ENCODE peak calls at places on chromosomes 4 and X, in ten cellular contexts. M is activated T-helper 1 cell treated with anti-CD3 and anti-CD28 coated beads, Interleukin-2, amount 50 U/mL, for 16 hours; F is NCI-H2029; C is stimulated activated CD4-positive, alpha-beta T cell treated with anti-CD3 and anti-CD28 coated beads, Interleukin-2, amount 100 ng/mL, for 24 hours; Z is ovary; A is T47D; V is NCI-H146; W is left kidney; I is effector CD4-positive, alpha-beta T cell; O is cortex of kidney. Q is an unnamed sample.
A peak's percentile ranks its signal among the peaks of the same experiment; 100 is the strongest.

GRCh38 chrX:131734621-131735020 is 190.7 kb downstream of the OR13H1 start:
- DNase-seq in M (no peak), F (no peak), C (no peak), Z (peak; percentile 90), A (no peak), V (peak; percentile 12), W (no peak), I (peak; percentile 71), O (no peak), Q (no peak)

GRCh38 chr4:148114436-148114835 is 327.8 kb downstream of the NR3C2 start:
- DNase-seq in M (no peak), F (no peak), C (no peak), Z (no peak), A (no peak), V (no peak), W (no peak), I (no peak), O (no peak), Q (no peak)

GRCh38 chrX:33434256-33435092 is 223.1 kb upstream of the DMD start:
- DNase-seq in M (no peak), F (peak; percentile 11), C (peak; percentile 22), Z (peak; percentile 35), A (peak; percentile 75), V (peak; percentile 8), W (peak; percentile 67), I (peak; percentile 14), O (no peak), Q (peak; percentile 3)

GRCh38 chr4:119025916-119026661 is 109.5 kb upstream of the MYOZ2 start:
- DNase-seq in M (no peak), F (no peak), C (no peak), Z (peak; percentile 59), A (no peak), V (no peak), W (no peak), I (no peak), O (no peak), Q (no peak)

GRCh38 chrX:16511776-16512400 is 138.1 kb upstream of the S100G start:
- DNase-seq in M (no peak), F (no peak), C (no peak), Z (no peak), A (no peak), V (no peak), W (peak; percentile 1), I (no peak), O (no peak), Q (no peak)

GRCh38 chrX:114717921-114718320 is 134.0 kb downstream of the HTR2C start:
- DNase-seq in M (no peak), F (no peak), C (no peak), Z (no peak), A (no peak), V (no peak), W (peak; percentile 39), I (no peak), O (no peak), Q (no peak)

GRCh38 chr4:55373461-55373860 is 22.3 kb upstream of the TMEM165 start:
- DNase-seq in M (no peak), F (no peak), C (no peak), Z (no peak), A (no peak), V (no peak), W (no peak), I (no peak), O (no peak), Q (no peak)

GRCh38 chrX:150533863-150534262 is 34.6 kb upstream of the MTM1 start:
- DNase-seq in M (no peak), F (no peak), C (no peak), Z (no peak), A (no peak), V (no peak), W (no peak), I (no peak), O (no peak), Q (no peak)